ENCODE peak calls at places on chromosomes 5 and 9, in five cellular contexts. G is A549, C is transverse colon, Z is left lung, M is ovary. A is an unnamed sample. For H3K4me1, the result is how much of the 10 kb centered on the place peaks cover.

GRCh38 chr5:92560698-92561361 is 1020.2 kb downstream of the NR2F1-AS1 start:
- DNase-seq in G (peak), M (no peak), C (no peak), Z (no peak), A (peak)

GRCh38 chr5:170220196-170220595 is 12.6 kb upstream of the C5orf58 start:
- DNase-seq in M (no peak), Z (no peak), C (no peak), G (no peak), A (no peak)

GRCh38 chr9:69223605-69224004 is 49.5 kb downstream of the TJP2 start:
- DNase-seq in M (no peak), Z (no peak), C (no peak), G (peak), A (peak)

GRCh38 chr5:130400091-130400490 is 495.8 kb downstream of the CHSY3 start:
- DNase-seq in Z (no peak), G (peak), C (no peak), M (no peak), A (peak)

GRCh38 chr5:112006721-112007120 is 249.7 kb upstream of the NREP start:
- DNase-seq in C (no peak), G (no peak), M (no peak), Z (no peak), A (peak)

GRCh38 chr9:129178983-129179382 is 922 bp upstream of the IER5L start:
- DNase-seq in Z (no peak), G (no peak), C (no peak), M (no peak), A (no peak)

GRCh38 chr5:132264546-132265335 is 7.2 kb downstream of the PDLIM4 start:
- DNase-seq in M (no peak), G (no peak), C (no peak), Z (no peak), A (no peak)

GRCh38 chr5:52922384-52922783 is 66.8 kb upstream of the ITGA2 start:
- DNase-seq in Z (no peak), C (no peak), G (peak), M (no peak), A (peak)

GRCh38 chr5:169100735-169101075 is 200.2 kb downstream of the SLIT3 start:
- DNase-seq in Z (no peak), M (no peak), C (no peak), G (peak), A (peak)

GRCh38 chr9:117315236-117315635 is 99.6 kb downstream of the ASTN2 start:
- DNase-seq in Z (no peak), M (no peak), G (no peak), C (no peak), A (no peak)

GRCh38 chr5:6485441-6485840 is 36.8 kb downstream of the UBE2QL1 start:
- DNase-seq in M (no peak), G (no peak), C (no peak), Z (no peak), A (no peak)

GRCh38 chr5:35197351-35197750 is 32.9 kb downstream of the PRLR start:
- DNase-seq in Z (no peak), M (no peak), G (no peak), C (no peak), A (no peak)

GRCh38 chr5:142364251-142365145 is 39.7 kb upstream of the SPRY4 start:
- DNase-seq in C (peak), M (no peak), Z (no peak), G (peak), A (peak)

GRCh38 chr5:151085517-151086031 is 4.7 kb upstream of the TNIP1 start:
- DNase-seq in Z (peak), M (peak), C (peak), G (peak), A (peak)

GRCh38 chr9:79665926-79666325 is 94.2 kb downstream of the TLE4 start:
- DNase-seq in Z (no peak), M (no peak), C (no peak), G (no peak), A (no peak)

GRCh38 chr5:174951151-174951780 is 226.9 kb downstream of the MSX2 start:
- DNase-seq in C (peak), Z (no peak), M (no peak), G (peak), A (peak)

GRCh38 chr9:89477811-89478583 is 19.9 kb downstream of the SEMA4D start:
- DNase-seq in G (no peak), Z (no peak), C (no peak), M (peak), A (peak)

GRCh38 chr5:57442080-57442839 is 40.4 kb downstream of the ACTBL2 start:
- DNase-seq in M (no peak), Z (no peak), C (no peak), G (peak), A (peak)

GRCh38 chr9:742104-742503 is 99.4 kb upstream of the DMRT1 start:
- DNase-seq in C (no peak), G (no peak), M (no peak), Z (no peak), A (no peak)

GRCh38 chr9:737400-738120 is 103.9 kb upstream of the DMRT1 start:
- DNase-seq in Z (no peak), M (no peak), C (no peak), G (no peak), A (no peak)

GRCh38 chr9:734831-735511 is 106.5 kb upstream of the DMRT1 start:
- DNase-seq in M (peak), G (peak), Z (no peak), C (no peak), A (no peak)

GRCh38 chr9:739362-739761 is 102.1 kb upstream of the DMRT1 start:
- DNase-seq in C (no peak), M (no peak), Z (no peak), G (no peak), A (no peak)

DNA sequence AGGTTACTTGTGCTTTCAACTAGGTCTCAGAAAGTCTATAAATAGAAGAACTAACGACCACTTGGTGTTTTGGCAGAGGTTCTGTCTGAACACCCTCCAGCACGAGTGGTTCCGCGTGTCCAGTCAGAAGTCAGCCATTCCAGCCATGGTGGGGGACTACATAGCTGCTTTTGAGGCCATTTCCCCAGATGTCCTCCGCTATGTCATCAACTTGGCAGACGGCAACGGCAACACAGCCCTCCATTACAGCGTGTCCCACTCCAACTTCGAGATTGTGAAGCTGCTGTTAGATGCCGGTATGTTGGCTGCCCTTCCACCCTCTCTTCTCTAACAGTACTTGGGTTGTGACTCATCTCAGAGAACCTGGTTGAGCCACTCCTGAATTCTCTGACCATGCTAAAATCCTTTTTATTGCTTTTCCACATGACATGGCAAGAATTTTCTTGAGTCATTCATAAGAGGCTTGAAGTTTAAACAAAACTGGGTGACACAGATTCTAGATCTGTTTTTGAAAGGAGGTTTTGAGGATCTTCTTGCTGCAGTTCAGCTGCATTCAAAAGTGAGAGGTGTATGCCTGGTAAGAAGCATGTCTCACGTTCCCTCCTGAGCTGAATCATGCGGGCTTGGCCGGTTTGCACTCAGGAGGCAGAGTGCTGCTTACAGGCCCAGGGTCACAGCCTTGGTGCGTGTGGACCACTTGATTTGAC is 103.1 kb upstream of the DMRT1 start:
- DNase-seq in Z (no peak), G (peak), M (no peak), C (peak), A (peak)
- H3K4me1 ChIP-seq in Z (under half), G (under half), M (under half), C (under half), A (under half)

DNA sequence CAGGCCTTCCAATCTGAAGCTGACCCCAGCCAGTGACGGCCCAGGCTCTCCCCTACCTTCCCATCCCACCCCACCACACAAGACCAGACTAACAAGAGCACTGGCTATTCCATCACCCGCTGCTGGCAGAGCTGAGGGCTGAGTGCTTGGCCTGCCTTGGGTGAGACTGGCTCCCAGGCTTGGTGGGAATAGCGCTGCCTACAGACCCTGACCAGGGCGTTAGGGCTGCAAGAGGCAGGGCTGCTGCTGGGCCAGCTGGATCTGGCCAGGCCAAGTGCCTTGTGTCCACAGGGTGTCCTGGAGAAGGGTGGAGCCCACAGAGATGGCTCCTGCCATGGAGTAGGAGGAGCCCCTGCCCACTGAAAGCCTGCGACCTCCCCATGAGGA is 31.6 kb upstream of the ANGPTL2 start:
- DNase-seq in G (no peak), C (no peak), M (peak), Z (no peak), A (no peak)
- H3K27ac ChIP-seq in G (no peak), C (peak), M (no peak), Z (no peak), A (no peak)

DNA sequence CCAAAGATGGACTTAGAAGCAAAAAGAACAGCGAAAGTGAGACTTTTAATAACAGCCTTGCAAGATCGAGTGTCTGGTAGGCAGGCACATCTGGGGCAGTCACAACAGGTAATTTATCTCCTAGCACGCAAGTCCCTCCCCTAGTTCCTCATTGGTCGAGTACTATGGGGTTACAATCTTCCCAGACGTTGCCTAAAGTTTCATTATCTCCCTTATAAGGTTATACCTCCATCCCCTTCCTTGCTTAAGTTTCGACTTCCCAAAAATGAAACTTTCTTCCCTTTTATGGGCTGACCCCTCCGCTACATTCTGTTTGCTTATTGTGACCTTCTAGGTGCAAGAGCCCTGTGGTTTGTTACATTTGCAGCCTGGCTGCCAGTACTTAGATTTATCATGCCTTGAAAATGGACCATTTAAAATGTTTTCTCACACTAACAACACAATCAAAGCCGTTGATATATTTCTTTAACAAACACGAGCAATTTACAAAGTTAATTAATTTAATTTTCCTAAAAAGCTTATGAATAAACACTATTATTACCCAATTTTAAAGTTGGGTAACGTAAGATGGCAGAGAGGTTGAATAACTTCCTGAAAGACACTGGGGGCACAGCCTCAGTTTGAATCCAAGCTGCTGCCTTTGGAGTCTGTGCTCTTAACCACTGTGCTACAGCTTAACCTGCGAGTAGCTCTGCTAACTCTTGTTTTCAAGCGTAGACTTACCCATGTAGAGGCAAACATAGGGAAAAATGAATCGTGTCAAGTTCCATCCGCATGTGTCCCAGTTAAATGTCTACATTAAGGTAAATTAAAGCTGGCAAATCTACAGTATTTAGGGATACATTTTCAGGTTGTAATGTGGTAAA is 91.7 kb downstream of the EDIL3 start:
- DNase-seq in Z (no peak), M (no peak), G (no peak), C (no peak), A (no peak)
- TF ChIP-seq CTCF in Z (no peak), M (no peak), G (no peak), C (no peak), A (no peak)

GRCh38 chr5:172141949-172142319 is 46.1 kb downstream of the STK10 start:
- DNase-seq in M (no peak), G (no peak), Z (no peak), C (no peak), A (no peak)

GRCh38 chr5:172144931-172145869 is 42.8 kb downstream of the STK10 start:
- DNase-seq in Z (no peak), M (no peak), G (no peak), C (no peak), A (no peak)

GRCh38 chr5:172144291-172144815 is 43.7 kb downstream of the STK10 start:
- DNase-seq in C (peak), Z (no peak), G (no peak), M (no peak), A (no peak)

GRCh38 chr5:172142709-172143215 is 45.3 kb downstream of the STK10 start:
- DNase-seq in C (no peak), G (no peak), M (no peak), Z (no peak), A (no peak)

DNA sequence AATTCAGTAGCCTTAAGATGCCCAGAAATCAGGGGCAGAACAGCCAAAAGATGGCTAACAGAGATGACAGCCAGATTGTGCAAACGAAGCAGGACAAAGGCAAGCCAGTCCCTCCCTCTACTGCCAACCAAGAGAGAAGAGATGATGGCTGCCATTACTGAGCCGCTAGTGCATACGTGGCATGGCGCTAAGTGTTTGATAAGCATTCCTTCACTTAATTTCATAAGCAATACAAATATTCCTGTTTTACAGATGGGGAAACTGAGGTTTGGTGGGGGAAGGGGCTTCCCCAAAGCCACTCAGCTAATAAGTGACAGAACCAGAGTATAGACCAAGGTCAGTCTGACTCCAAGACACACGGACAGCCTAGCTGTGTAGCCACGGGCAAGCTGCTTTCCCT is 44.1 kb downstream of the STK10 start:
- DNase-seq in Z (no peak), C (no peak), G (no peak), M (no peak), A (no peak)
- H3K4me1 ChIP-seq in Z (under half), C (under half), G (under half), M (under half), A (under half)

GRCh38 chr5:149379807-149380374 is 799 bp upstream of the IL17B start:
- DNase-seq in M (no peak), C (no peak), G (no peak), Z (no peak), A (no peak)

GRCh38 chr5:149380466-149381121 is 1.5 kb upstream of the IL17B start:
- DNase-seq in G (no peak), M (peak), C (peak), Z (no peak), A (no peak)

GRCh38 chr5:149381986-149382338 is 2.9 kb upstream of the IL17B start:
- DNase-seq in M (peak), G (peak), Z (peak), C (peak), A (no peak)

GRCh38 chr5:149382517-149383220 is 3.6 kb upstream of the IL17B start:
- DNase-seq in Z (no peak), G (no peak), C (no peak), M (peak), A (no peak)

GRCh38 chr5:149381261-149381985 is 2.3 kb upstream of the IL17B start:
- DNase-seq in Z (no peak), M (no peak), G (no peak), C (no peak), A (no peak)
- H3K27ac ChIP-seq in Z (no peak), M (no peak), G (peak), C (peak), A (no peak)

A was measured in foreskin keratinocyte.